ENCODE peak calls at places on chromosomes 13 and 19, in ten cellular contexts. One of them, this sample, is unnamed.
A peak's percentile ranks its signal among the peaks of the same experiment; 100 is the strongest.

GRCh38 chr13:28805193-28805819 is 14.8 kb upstream of the MTUS2 start:
- DNase-seq in stomach: no peak
- DNase-seq in small intestine: peak; percentile 42
- DNase-seq in IMR-90: no peak
- DNase-seq in psoas muscle: no peak
- DNase-seq in lung: no peak
- DNase-seq in endodermal cell: peak; percentile 89
- DNase-seq in CD8-positive, alpha-beta memory T cell: no peak
- DNase-seq in esophagus squamous epithelium: no peak
- DNase-seq in uterus: no peak
- DNase-seq in this sample: peak; percentile 35

GRCh38 chr19:15120135-15121026 is 13.2 kb downstream of the SYDE1 start:
- DNase-seq in stomach: no peak
- DNase-seq in small intestine: no peak
- DNase-seq in IMR-90: no peak
- DNase-seq in psoas muscle: no peak
- DNase-seq in lung: no peak
- DNase-seq in endodermal cell: peak; percentile 56
- DNase-seq in CD8-positive, alpha-beta memory T cell: no peak
- DNase-seq in esophagus squamous epithelium: no peak
- DNase-seq in uterus: no peak
- DNase-seq in this sample: no peak

GRCh38 chr19:29305268-29305667 is 92.3 kb upstream of the UQCRFS1 start:
- DNase-seq in stomach: no peak
- DNase-seq in small intestine: no peak
- DNase-seq in IMR-90: no peak
- DNase-seq in psoas muscle: no peak
- DNase-seq in lung: no peak
- DNase-seq in endodermal cell: no peak
- DNase-seq in CD8-positive, alpha-beta memory T cell: no peak
- DNase-seq in esophagus squamous epithelium: no peak
- DNase-seq in uterus: no peak
- DNase-seq in this sample: no peak

GRCh38 chr19:50705422-50706019 is 14.1 kb downstream of the SHANK1 start:
- DNase-seq in stomach: no peak
- DNase-seq in small intestine: peak; percentile 9
- DNase-seq in IMR-90: peak; percentile 76
- DNase-seq in psoas muscle: no peak
- DNase-seq in lung: no peak
- DNase-seq in endodermal cell: peak; percentile 86
- DNase-seq in CD8-positive, alpha-beta memory T cell: no peak
- DNase-seq in esophagus squamous epithelium: no peak
- DNase-seq in uterus: no peak
- DNase-seq in this sample: peak; percentile 87

GRCh38 chr13:98039964-98040363 is 86.5 kb downstream of the IPO5 start:
- DNase-seq in stomach: no peak
- DNase-seq in small intestine: no peak
- DNase-seq in IMR-90: no peak
- DNase-seq in psoas muscle: no peak
- DNase-seq in lung: no peak
- DNase-seq in endodermal cell: peak; percentile 49
- DNase-seq in CD8-positive, alpha-beta memory T cell: no peak
- DNase-seq in esophagus squamous epithelium: no peak
- DNase-seq in uterus: no peak
- DNase-seq in this sample: no peak

GRCh38 chr13:41762796-41763195 is 198.1 kb downstream of the VWA8 start:
- DNase-seq in stomach: no peak
- DNase-seq in small intestine: no peak
- DNase-seq in IMR-90: no peak
- DNase-seq in psoas muscle: no peak
- DNase-seq in lung: no peak
- DNase-seq in endodermal cell: no peak
- DNase-seq in CD8-positive, alpha-beta memory T cell: no peak
- DNase-seq in esophagus squamous epithelium: no peak
- DNase-seq in uterus: no peak
- DNase-seq in this sample: no peak

GRCh38 chr19:20558011-20558410 is 7.6 kb downstream of the ZNF737 start:
- DNase-seq in stomach: no peak
- DNase-seq in small intestine: no peak
- DNase-seq in IMR-90: no peak
- DNase-seq in psoas muscle: no peak
- DNase-seq in lung: no peak
- DNase-seq in endodermal cell: peak; percentile 73
- DNase-seq in CD8-positive, alpha-beta memory T cell: no peak
- DNase-seq in esophagus squamous epithelium: no peak
- DNase-seq in uterus: no peak
- DNase-seq in this sample: no peak

GRCh38 chr19:24166055-24166454 is 79.1 kb downstream of the ZNF254 start:
- DNase-seq in stomach: no peak
- DNase-seq in small intestine: no peak
- DNase-seq in IMR-90: peak; percentile 65
- DNase-seq in psoas muscle: no peak
- DNase-seq in lung: no peak
- DNase-seq in endodermal cell: no peak
- DNase-seq in CD8-positive, alpha-beta memory T cell: no peak
- DNase-seq in esophagus squamous epithelium: no peak
- DNase-seq in uterus: no peak
- DNase-seq in this sample: no peak

GRCh38 chr19:55344444-55344843 is 4.8 kb downstream of the KMT5C start:
- DNase-seq in stomach: no peak
- DNase-seq in small intestine: no peak
- DNase-seq in IMR-90: no peak
- DNase-seq in psoas muscle: no peak
- DNase-seq in lung: no peak
- DNase-seq in endodermal cell: peak; percentile 54
- DNase-seq in CD8-positive, alpha-beta memory T cell: no peak
- DNase-seq in esophagus squamous epithelium: no peak
- DNase-seq in uterus: no peak
- DNase-seq in this sample: peak; percentile 91

GRCh38 chr13:29849071-29849541 is 1.3 kb downstream of the UBL3 start:
- DNase-seq in stomach: no peak
- DNase-seq in small intestine: peak; percentile 53
- DNase-seq in IMR-90: peak; percentile 22
- DNase-seq in psoas muscle: no peak
- DNase-seq in lung: peak; percentile 46
- DNase-seq in endodermal cell: peak; percentile 53
- DNase-seq in CD8-positive, alpha-beta memory T cell: peak; percentile 9
- DNase-seq in esophagus squamous epithelium: no peak
- DNase-seq in uterus: no peak
- DNase-seq in this sample: peak; percentile 38

GRCh38 chr13:31957772-31958171 is 73.8 kb upstream of the FRY start:
- DNase-seq in stomach: no peak
- DNase-seq in small intestine: no peak
- DNase-seq in IMR-90: no peak
- DNase-seq in psoas muscle: no peak
- DNase-seq in lung: no peak
- DNase-seq in endodermal cell: no peak
- DNase-seq in CD8-positive, alpha-beta memory T cell: no peak
- DNase-seq in esophagus squamous epithelium: no peak
- DNase-seq in uterus: no peak
- DNase-seq in this sample: no peak

GRCh38 chr19:1470864-1471513 is 8.0 kb downstream of the C19orf25 start:
- DNase-seq in stomach: no peak
- DNase-seq in small intestine: no peak
- DNase-seq in IMR-90: no peak
- DNase-seq in psoas muscle: peak; percentile 21
- DNase-seq in lung: no peak
- DNase-seq in endodermal cell: peak; percentile 90
- DNase-seq in CD8-positive, alpha-beta memory T cell: peak; percentile 12
- DNase-seq in esophagus squamous epithelium: no peak
- DNase-seq in uterus: no peak
- DNase-seq in this sample: no peak

DNA sequence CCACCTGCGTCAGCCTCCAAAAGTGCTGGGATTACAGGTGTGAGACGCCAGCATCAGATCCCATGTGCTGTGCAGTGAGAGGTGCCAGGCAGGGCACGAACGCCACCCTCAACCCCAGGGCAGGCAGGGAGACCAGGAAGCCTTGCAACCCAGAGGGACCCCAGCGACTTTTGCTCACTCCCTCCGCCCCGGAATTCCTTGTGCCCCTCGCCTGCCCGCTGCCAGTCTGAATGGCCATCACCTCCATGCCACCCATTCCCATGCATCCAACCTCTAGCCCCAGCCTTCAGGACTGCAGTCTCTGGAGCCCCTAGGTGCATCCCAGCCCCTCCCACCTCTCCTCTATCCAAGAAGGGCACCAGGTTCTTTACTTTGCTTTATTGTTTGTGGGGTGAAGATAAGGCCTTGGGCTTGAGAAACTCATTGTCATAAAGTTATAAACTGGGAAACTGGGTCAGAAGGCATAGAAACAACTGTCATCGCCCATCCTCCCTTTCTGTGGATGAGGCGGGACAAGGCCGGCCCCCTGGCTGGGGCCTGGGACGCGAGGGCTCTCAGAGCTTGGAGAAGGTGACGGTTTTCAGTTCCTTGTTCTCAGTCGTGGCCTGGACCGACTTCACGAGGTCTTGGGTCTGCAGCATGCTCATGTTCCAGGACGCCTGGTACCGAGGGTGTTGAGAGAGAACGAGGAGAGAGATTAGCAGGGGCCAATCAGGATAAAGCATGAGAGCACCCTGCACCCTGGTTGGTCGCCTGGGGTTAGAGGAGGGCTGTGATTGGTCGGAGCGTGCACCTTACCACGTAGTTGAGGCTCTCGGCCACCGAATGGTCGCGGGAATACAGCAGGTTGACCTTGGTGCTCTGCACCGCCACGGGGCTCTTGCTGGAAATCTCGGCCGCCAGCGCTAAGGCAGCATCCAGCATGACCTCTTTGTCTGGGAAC is 2.6 kb upstream of the LGALS4 start:
- DNase-seq in stomach: no peak
- DNase-seq in small intestine: peak; percentile 87
- DNase-seq in IMR-90: no peak
- DNase-seq in psoas muscle: no peak
- DNase-seq in lung: no peak
- DNase-seq in endodermal cell: peak; percentile 65
- DNase-seq in CD8-positive, alpha-beta memory T cell: no peak
- DNase-seq in esophagus squamous epithelium: no peak
- DNase-seq in uterus: no peak
- DNase-seq in this sample: peak; percentile 41
- H3K9me3 ChIP-seq in stomach: no peaks in the 10 kb centered on the region
- H3K9me3 ChIP-seq in small intestine: no peaks in the 10 kb centered on the region
- H3K9me3 ChIP-seq in IMR-90: no peaks in the 10 kb centered on the region
- H3K9me3 ChIP-seq in psoas muscle: no peaks in the 10 kb centered on the region
- H3K9me3 ChIP-seq in lung: no peaks in the 10 kb centered on the region
- H3K9me3 ChIP-seq in endodermal cell: no peaks in the 10 kb centered on the region
- H3K9me3 ChIP-seq in CD8-positive, alpha-beta memory T cell: no peaks in the 10 kb centered on the region
- H3K9me3 ChIP-seq in esophagus squamous epithelium: no peaks in the 10 kb centered on the region
- H3K9me3 ChIP-seq in uterus: no peaks in the 10 kb centered on the region
- H3K9me3 ChIP-seq in this sample: no peaks in the 10 kb centered on the region

GRCh38 chr19:2856457-2857055 is 10.6 kb upstream of the ZNF556 start:
- DNase-seq in stomach: no peak
- DNase-seq in small intestine: no peak
- DNase-seq in IMR-90: no peak
- DNase-seq in psoas muscle: no peak
- DNase-seq in lung: no peak
- DNase-seq in endodermal cell: no peak
- DNase-seq in CD8-positive, alpha-beta memory T cell: no peak
- DNase-seq in esophagus squamous epithelium: no peak
- DNase-seq in uterus: no peak
- DNase-seq in this sample: no peak

GRCh38 chr19:2853015-2853606 is 11.8 kb downstream of the ZNF555 start:
- DNase-seq in stomach: no peak
- DNase-seq in small intestine: no peak
- DNase-seq in IMR-90: no peak
- DNase-seq in psoas muscle: no peak
- DNase-seq in lung: no peak
- DNase-seq in endodermal cell: no peak
- DNase-seq in CD8-positive, alpha-beta memory T cell: no peak
- DNase-seq in esophagus squamous epithelium: no peak
- DNase-seq in uterus: no peak
- DNase-seq in this sample: no peak

GRCh38 chr19:2850256-2850925 is 9.1 kb downstream of the ZNF555 start:
- DNase-seq in stomach: no peak
- DNase-seq in small intestine: no peak
- DNase-seq in IMR-90: no peak
- DNase-seq in psoas muscle: no peak
- DNase-seq in lung: no peak
- DNase-seq in endodermal cell: no peak
- DNase-seq in CD8-positive, alpha-beta memory T cell: no peak
- DNase-seq in esophagus squamous epithelium: no peak
- DNase-seq in uterus: no peak
- DNase-seq in this sample: no peak

GRCh38 chr19:2854849-2855248 is 12.3 kb upstream of the ZNF556 start:
- DNase-seq in stomach: no peak
- DNase-seq in small intestine: no peak
- DNase-seq in IMR-90: no peak
- DNase-seq in psoas muscle: no peak
- DNase-seq in lung: no peak
- DNase-seq in endodermal cell: no peak
- DNase-seq in CD8-positive, alpha-beta memory T cell: no peak
- DNase-seq in esophagus squamous epithelium: no peak
- DNase-seq in uterus: no peak
- DNase-seq in this sample: no peak

GRCh38 chr19:2852598-2852997 is 11.3 kb downstream of the ZNF555 start:
- DNase-seq in stomach: no peak
- DNase-seq in small intestine: no peak
- DNase-seq in IMR-90: no peak
- DNase-seq in psoas muscle: no peak
- DNase-seq in lung: no peak
- DNase-seq in endodermal cell: no peak
- DNase-seq in CD8-positive, alpha-beta memory T cell: no peak
- DNase-seq in esophagus squamous epithelium: no peak
- DNase-seq in uterus: no peak
- DNase-seq in this sample: no peak
- H3K9me3 ChIP-seq in stomach: peaks cover 100% of the 10 kb centered on the region
- H3K9me3 ChIP-seq in small intestine: peaks cover 8% of the 10 kb centered on the region
- H3K9me3 ChIP-seq in IMR-90: peaks cover 93% of the 10 kb centered on the region
- H3K9me3 ChIP-seq in psoas muscle: peaks cover 84% of the 10 kb centered on the region
- H3K9me3 ChIP-seq in lung: peaks cover 21% of the 10 kb centered on the region
- H3K9me3 ChIP-seq in endodermal cell: peaks cover 96% of the 10 kb centered on the region
- H3K9me3 ChIP-seq in CD8-positive, alpha-beta memory T cell: peaks cover 29% of the 10 kb centered on the region
- H3K9me3 ChIP-seq in esophagus squamous epithelium: peaks cover 94% of the 10 kb centered on the region
- H3K9me3 ChIP-seq in uterus: no peaks in the 10 kb centered on the region
- H3K9me3 ChIP-seq in this sample: peaks cover 31% of the 10 kb centered on the region

GRCh38 chr19:58084596-58085347 is 13.3 kb downstream of the ZSCAN18 start:
- DNase-seq in stomach: no peak
- DNase-seq in small intestine: no peak
- DNase-seq in IMR-90: no peak
- DNase-seq in psoas muscle: no peak
- DNase-seq in lung: no peak
- DNase-seq in endodermal cell: no peak
- DNase-seq in CD8-positive, alpha-beta memory T cell: no peak
- DNase-seq in esophagus squamous epithelium: no peak
- DNase-seq in uterus: no peak
- DNase-seq in this sample: no peak
- H3K9me3 ChIP-seq in stomach: peaks cover 96% of the 10 kb centered on the region
- H3K9me3 ChIP-seq in small intestine: peaks cover 6% of the 10 kb centered on the region
- H3K9me3 ChIP-seq in IMR-90: peaks cover 81% of the 10 kb centered on the region
- H3K9me3 ChIP-seq in psoas muscle: peaks cover 63% of the 10 kb centered on the region
- H3K9me3 ChIP-seq in lung: no peaks in the 10 kb centered on the region
- H3K9me3 ChIP-seq in endodermal cell: peaks cover 19% of the 10 kb centered on the region
- H3K9me3 ChIP-seq in CD8-positive, alpha-beta memory T cell: peaks cover 20% of the 10 kb centered on the region
- H3K9me3 ChIP-seq in esophagus squamous epithelium: peaks cover 96% of the 10 kb centered on the region
- H3K9me3 ChIP-seq in uterus: no peaks in the 10 kb centered on the region
- H3K9me3 ChIP-seq in this sample: no peaks in the 10 kb centered on the region

DNA sequence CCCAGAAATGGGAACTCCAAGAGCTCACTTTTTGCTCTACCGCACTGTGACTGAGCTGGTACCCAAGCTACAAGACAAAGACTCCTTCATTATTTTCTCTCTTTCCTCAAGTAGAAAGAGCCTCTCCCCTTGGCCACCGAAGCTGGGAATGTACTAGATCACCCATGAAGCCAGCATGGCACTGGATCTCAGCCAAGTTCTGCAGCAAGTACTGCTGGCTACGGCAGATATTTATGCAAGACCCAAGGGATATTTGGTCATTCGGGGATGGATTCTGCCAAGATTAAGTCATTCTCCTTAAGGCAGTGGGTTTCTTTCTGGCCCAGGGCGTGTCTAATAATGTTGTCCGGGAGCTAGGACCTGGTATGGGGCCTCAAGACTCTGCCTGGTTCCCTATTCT is 633.5 kb downstream of the SLITRK1 start:
- DNase-seq in stomach: no peak
- DNase-seq in small intestine: no peak
- DNase-seq in IMR-90: no peak
- DNase-seq in psoas muscle: no peak
- DNase-seq in lung: no peak
- DNase-seq in endodermal cell: no peak
- DNase-seq in CD8-positive, alpha-beta memory T cell: no peak
- DNase-seq in esophagus squamous epithelium: no peak
- DNase-seq in uterus: no peak
- DNase-seq in this sample: no peak
- H3K9me3 ChIP-seq in stomach: no peaks in the 10 kb centered on the region
- H3K9me3 ChIP-seq in small intestine: no peaks in the 10 kb centered on the region
- H3K9me3 ChIP-seq in IMR-90: no peaks in the 10 kb centered on the region
- H3K9me3 ChIP-seq in psoas muscle: no peaks in the 10 kb centered on the region
- H3K9me3 ChIP-seq in lung: no peaks in the 10 kb centered on the region
- H3K9me3 ChIP-seq in endodermal cell: no peaks in the 10 kb centered on the region
- H3K9me3 ChIP-seq in CD8-positive, alpha-beta memory T cell: no peaks in the 10 kb centered on the region
- H3K9me3 ChIP-seq in esophagus squamous epithelium: no peaks in the 10 kb centered on the region
- H3K9me3 ChIP-seq in uterus: no peaks in the 10 kb centered on the region
- H3K9me3 ChIP-seq in this sample: peaks cover 7% of the 10 kb centered on the region

This sample was measured in SK-N-SH.